ENCODE peak calls at places on chromosomes 3 and 15, in four cellular contexts. R is MV-4-11; G is CD4-positive, alpha-beta memory T cell; Y is NCI-H1105 treated with DMSO at 0.1 percent for 48 hours. Q is an unnamed sample.

GRCh38 chr3:181906338-181906737 is 194.6 kb downstream of the SOX2 start:
- DNase-seq in Y (no peak), R (no peak), G (no peak), Q (no peak)

GRCh38 chr15:101807345-101807945 is 4.1 kb downstream of the OR4F6 start:
- DNase-seq in G (no peak), Y (no peak), R (no peak), Q (peak; percentile 85)

GRCh38 chr15:61116830-61117229 is 112.3 kb downstream of the RORA start:
- DNase-seq in Y (no peak), R (no peak), G (no peak), Q (no peak)

GRCh38 chr3:53264718-53265117 is 8.9 kb upstream of the TKT start:
- DNase-seq in R (no peak), G (no peak), Y (no peak), Q (no peak)

GRCh38 chr3:72035606-72036005 is 250.7 kb upstream of the PROK2 start:
- DNase-seq in G (no peak), R (no peak), Y (no peak), Q (no peak)

GRCh38 chr15:62940755-62941361 is 101.7 kb upstream of the TPM1 start:
- DNase-seq in R (peak; percentile 94), Y (no peak), G (no peak), Q (peak; percentile 94)

GRCh38 chr15:79035814-79036213 is 54.8 kb downstream of the RASGRF1 start:
- DNase-seq in G (no peak), Y (no peak), R (no peak), Q (no peak)

GRCh38 chr15:33913459-33913858 is 54.8 kb upstream of the CHRM5 start:
- DNase-seq in G (no peak), Y (no peak), R (no peak), Q (peak; percentile 37)

GRCh38 chr15:90598053-90598577 is 68.4 kb downstream of the CRTC3 start:
- DNase-seq in R (peak; percentile 22), Y (no peak), G (no peak), Q (peak; percentile 25)

GRCh38 chr3:128849776-128850542 is 29.5 kb upstream of the ACAD9 start:
- DNase-seq in G (no peak), Y (no peak), R (peak; percentile 50), Q (peak; percentile 45)

GRCh38 chr3:125605771-125606170 is 10.5 kb upstream of the OSBPL11 start:
- DNase-seq in R (no peak), G (no peak), Y (no peak), Q (no peak)

GRCh38 chr3:59046839-59047238 is 3.0 kb downstream of the CFAP20DC start:
- DNase-seq in R (no peak), G (no peak), Y (peak; percentile 41), Q (no peak)

GRCh38 chr3:57011022-57011421 is 49.4 kb upstream of the SPATA12 start:
- DNase-seq in R (no peak), G (no peak), Y (no peak), Q (no peak)

GRCh38 chr3:50292924-50293801 is 934 bp upstream of the IFRD2 start:
- DNase-seq in R (no peak), G (no peak), Y (no peak), Q (no peak)

GRCh38 chr3:141407043-141407442 is 38.7 kb downstream of the ZBTB38 start:
- DNase-seq in G (no peak), R (no peak), Y (no peak), Q (peak; percentile 100)

GRCh38 chr15:77025941-77026411 is 31.1 kb downstream of the PSTPIP1 start:
- DNase-seq in G (no peak), R (no peak), Y (no peak), Q (no peak)

GRCh38 chr3:81744366-81744765 is 17.1 kb downstream of the GBE1 start:
- DNase-seq in Y (no peak), G (no peak), R (peak; percentile 2), Q (peak; percentile 94)

GRCh38 chr3:123586131-123586530 is 1.3 kb upstream of the HACD2 start:
- DNase-seq in Y (peak; percentile 88), R (peak; percentile 45), G (peak; percentile 6), Q (peak; percentile 80)

GRCh38 chr3:152609891-152610290 is 225.0 kb upstream of the P2RY1 start:
- DNase-seq in Y (no peak), R (no peak), G (no peak), Q (no peak)

GRCh38 chr3:25854635-25855034 is 64.7 kb downstream of the OXSM start:
- DNase-seq in Y (no peak), R (no peak), G (no peak), Q (peak; percentile 78)

GRCh38 chr3:184741259-184741556 is 29.3 kb upstream of the MAGEF1 start:
- DNase-seq in R (no peak), G (no peak), Y (no peak), Q (no peak)

GRCh38 chr3:31235062-31235704 is 297.5 kb upstream of the STT3B start:
- DNase-seq in G (no peak), R (no peak), Y (no peak), Q (no peak)

GRCh38 chr3:33636125-33636855 is 81.8 kb downstream of the CLASP2 start:
- DNase-seq in Y (peak; percentile 50), G (peak; percentile 12), R (peak; percentile 57), Q (peak; percentile 78)

GRCh38 chr15:56249080-56249479 is 5.4 kb upstream of the RFX7 start:
- DNase-seq in G (no peak), R (peak; percentile 45), Y (no peak), Q (peak; percentile 69)

GRCh38 chr15:57143511-57144078 is 225.2 kb downstream of the TCF12 start:
- DNase-seq in R (no peak), Y (no peak), G (no peak), Q (no peak)

GRCh38 chr15:35689266-35689665 is 143.3 kb upstream of the DPH6 start:
- DNase-seq in G (no peak), Y (no peak), R (no peak), Q (no peak)

GRCh38 chr3:42868841-42869240 is 6.8 kb downstream of the CYP8B1 start:
- DNase-seq in Y (no peak), G (no peak), R (no peak), Q (no peak)

GRCh38 chr3:100225193-100225592 is 35.6 kb upstream of the TBC1D23 start:
- DNase-seq in R (no peak), G (no peak), Y (no peak), Q (no peak)

GRCh38 chr15:72935521-72935920 is 116.7 kb upstream of the NEO1 start:
- DNase-seq in R (no peak), G (no peak), Y (no peak), Q (no peak)

GRCh38 chr3:116129187-116129945 is 315.9 kb downstream of the LSAMP start:
- DNase-seq in R (no peak), G (no peak), Y (no peak), Q (no peak)

GRCh38 chr15:100595964-100596363 is 6.0 kb downstream of the LINS1 start:
- DNase-seq in R (no peak), G (no peak), Y (no peak), Q (no peak)

GRCh38 chr3:171044828-171045793 is 18.6 kb upstream of the SLC2A2 start:
- DNase-seq in R (no peak), Y (no peak), G (no peak), Q (peak; percentile 47)

GRCh38 chr15:31378363-31378903 is 51.8 kb downstream of the KLF13 start:
- DNase-seq in G (no peak), Y (no peak), R (no peak), Q (no peak)

GRCh38 chr3:61875488-61875887 is 314.1 kb downstream of the PTPRG start:
- DNase-seq in Y (no peak), G (no peak), R (no peak), Q (no peak)

GRCh38 chr15:40083756-40084101 is 24.9 kb downstream of the BMF start:
- DNase-seq in Y (no peak), G (no peak), R (peak; percentile 22), Q (no peak)

GRCh38 chr15:73955326-73955725 is 29.1 kb downstream of the LOXL1 start:
- DNase-seq in R (no peak), G (no peak), Y (no peak), Q (no peak)

GRCh38 chr3:43011638-43012037 is 32.5 kb downstream of the GASK1A start:
- DNase-seq in G (no peak), R (no peak), Y (no peak), Q (no peak)

GRCh38 chr3:40546811-40547210 is 22.1 kb downstream of the ZNF621 start:
- DNase-seq in Y (no peak), G (no peak), R (peak; percentile 73), Q (peak; percentile 66)

GRCh38 chr3:28347374-28348285 is 891 bp upstream of the ZCWPW2 start:
- DNase-seq in G (no peak), Y (peak; percentile 17), R (peak; percentile 95), Q (peak; percentile 30)

GRCh38 chr3:188526057-188526456 is 372.1 kb downstream of the LPP start:
- DNase-seq in Y (no peak), G (no peak), R (peak; percentile 56), Q (peak; percentile 39)